ENCODE peak calls at places on chromosomes 3 and 15, in four cellular contexts. One of them, this sample, is unnamed.

GRCh38 chr3:10986592-10986991 is 6.0 kb upstream of the SLC6A1 start:
- DNase-seq in pons: no peak
- DNase-seq in stimulated activated CD4-positive, alpha-beta T cell treated with anti-CD3 and anti-CD28 coated beads, Interleukin-1b, Interleukin-23, amount 100 ng/mL, for 4 hours: no peak
- DNase-seq in progenitor cell of endocrine pancreas: no peak
- DNase-seq in this sample: no peak

GRCh38 chr3:77190281-77190841 is 150.5 kb downstream of the ROBO2 start:
- DNase-seq in stimulated activated CD4-positive, alpha-beta T cell treated with anti-CD3 and anti-CD28 coated beads, Interleukin-1b, Interleukin-23, amount 100 ng/mL, for 4 hours: no peak
- DNase-seq in progenitor cell of endocrine pancreas: no peak
- DNase-seq in pons: no peak
- DNase-seq in this sample: no peak

GRCh38 chr15:46732060-46732459 is 985.2 kb upstream of the SEMA6D start:
- DNase-seq in pons: no peak
- DNase-seq in progenitor cell of endocrine pancreas: no peak
- DNase-seq in stimulated activated CD4-positive, alpha-beta T cell treated with anti-CD3 and anti-CD28 coated beads, Interleukin-1b, Interleukin-23, amount 100 ng/mL, for 4 hours: no peak
- DNase-seq in this sample: no peak

GRCh38 chr3:172376402-172376801 is 71.9 kb downstream of the GHSR start:
- DNase-seq in progenitor cell of endocrine pancreas: no peak
- DNase-seq in stimulated activated CD4-positive, alpha-beta T cell treated with anti-CD3 and anti-CD28 coated beads, Interleukin-1b, Interleukin-23, amount 100 ng/mL, for 4 hours: no peak
- DNase-seq in pons: no peak
- DNase-seq in this sample: no peak

GRCh38 chr3:193917096-193917495 is 218.9 kb upstream of the HES1 start:
- DNase-seq in progenitor cell of endocrine pancreas: no peak
- DNase-seq in pons: no peak
- DNase-seq in stimulated activated CD4-positive, alpha-beta T cell treated with anti-CD3 and anti-CD28 coated beads, Interleukin-1b, Interleukin-23, amount 100 ng/mL, for 4 hours: no peak
- DNase-seq in this sample: no peak

GRCh38 chr3:129003578-129004112 is 2.5 kb downstream of the EFCC1 start:
- DNase-seq in progenitor cell of endocrine pancreas: peak
- DNase-seq in stimulated activated CD4-positive, alpha-beta T cell treated with anti-CD3 and anti-CD28 coated beads, Interleukin-1b, Interleukin-23, amount 100 ng/mL, for 4 hours: peak
- DNase-seq in pons: no peak
- DNase-seq in this sample: peak

GRCh38 chr3:48571938-48572337 is 8.4 kb upstream of the UCN2 start:
- DNase-seq in progenitor cell of endocrine pancreas: no peak
- DNase-seq in pons: no peak
- DNase-seq in stimulated activated CD4-positive, alpha-beta T cell treated with anti-CD3 and anti-CD28 coated beads, Interleukin-1b, Interleukin-23, amount 100 ng/mL, for 4 hours: no peak
- DNase-seq in this sample: no peak

GRCh38 chr3:193744822-193745684 is 152.0 kb downstream of the OPA1 start:
- DNase-seq in stimulated activated CD4-positive, alpha-beta T cell treated with anti-CD3 and anti-CD28 coated beads, Interleukin-1b, Interleukin-23, amount 100 ng/mL, for 4 hours: no peak
- DNase-seq in progenitor cell of endocrine pancreas: no peak
- DNase-seq in pons: no peak
- DNase-seq in this sample: no peak

GRCh38 chr15:94107652-94108051 is 123.7 kb upstream of the MCTP2 start:
- DNase-seq in stimulated activated CD4-positive, alpha-beta T cell treated with anti-CD3 and anti-CD28 coated beads, Interleukin-1b, Interleukin-23, amount 100 ng/mL, for 4 hours: no peak
- DNase-seq in progenitor cell of endocrine pancreas: no peak
- DNase-seq in pons: no peak
- DNase-seq in this sample: no peak